ENCODE peak calls at places on chromosome 12, in nine cellular contexts. A is upper lobe of right lung; S is activated T-cell treated with anti-CD3 and anti-CD28 coated beads, Interleukin-2, amount 50 U/mL, for 4 hours; I is EL; N is naive B cell; L is tibial nerve; X is AG08395; F is epithelial cell of esophagus; O is left lung. M is an unnamed sample.

GRCh38 chr12:52519826-52520662 is at the start of gene KRT5:
- DNase-seq in I (no peak), N (no peak), F (peak; percentile 100), O (no peak), X (no peak), S (no peak), L (no peak), A (no peak), M (no peak)

GRCh38 chr12:4908694-4909396 is 860 bp upstream of the KCNA1 start:
- DNase-seq in O (no peak), L (no peak), S (no peak), X (peak; percentile 8), A (no peak), N (no peak), F (no peak), I (peak; percentile 7), M (peak; percentile 39)

GRCh38 chr12:118371354-118372282 is 1.1 kb downstream of the TAOK3 start:
- DNase-seq in X (peak; percentile 24), I (peak; percentile 34), O (peak; percentile 44), N (peak; percentile 17), A (peak; percentile 70), S (peak; percentile 9), F (peak; percentile 14), L (no peak), M (peak; percentile 24)

GRCh38 chr12:27272375-27273028 is 28.4 kb downstream of the STK38L start:
- DNase-seq in L (no peak), F (no peak), S (no peak), O (no peak), X (no peak), N (no peak), I (no peak), A (no peak), M (no peak)

GRCh38 chr12:54701940-54702592 is 53.9 kb upstream of the DCD start:
- DNase-seq in L (peak; percentile 40), X (peak; percentile 45), I (peak; percentile 36), O (no peak), S (no peak), N (peak; percentile 22), F (peak; percentile 66), A (no peak), M (peak; percentile 24)

GRCh38 chr12:124755801-124756148 is 107.9 kb downstream of the SCARB1 start:
- DNase-seq in S (no peak), F (no peak), I (no peak), O (no peak), A (no peak), L (no peak), X (no peak), N (no peak), M (no peak)

GRCh38 chr12:53389702-53390101 is 9.7 kb downstream of the SP1 start:
- DNase-seq in F (no peak), A (no peak), O (no peak), S (no peak), I (no peak), X (no peak), L (no peak), N (no peak), M (no peak)

GRCh38 chr12:2169964-2170363 is 117.2 kb downstream of the CACNA1C start:
- DNase-seq in X (peak; percentile 52), S (no peak), F (no peak), L (no peak), O (no peak), I (peak; percentile 12), N (no peak), A (no peak), M (no peak)

GRCh38 chr12:64781374-64782029 is 22.3 kb upstream of the GNS start:
- DNase-seq in O (no peak), N (peak; percentile 9), S (no peak), F (no peak), X (no peak), A (peak; percentile 64), I (no peak), L (no peak), M (peak; percentile 5)

GRCh38 chr12:120238224-120238616 is 27.3 kb downstream of the PXN start:
- DNase-seq in S (no peak), I (no peak), F (no peak), A (no peak), L (no peak), O (no peak), N (no peak), X (no peak), M (no peak)

GRCh38 chr12:15688838-15689237 is 100.3 kb downstream of the EPS8 start:
- DNase-seq in S (no peak), F (no peak), X (no peak), A (no peak), N (no peak), O (no peak), L (no peak), I (no peak), M (no peak)

GRCh38 chr12:92403210-92404175 is 257.8 kb upstream of the BTG1 start:
- DNase-seq in I (no peak), F (no peak), N (peak; percentile 77), O (no peak), L (no peak), A (no peak), X (no peak), S (peak; percentile 47), M (peak; percentile 85)

GRCh38 chr12:54421175-54421872 is 2.3 kb upstream of the ITGA5 start:
- DNase-seq in F (no peak), S (no peak), N (no peak), I (peak; percentile 54), L (peak; percentile 69), X (no peak), A (no peak), O (no peak), M (no peak)

GRCh38 chr12:43540474-43540873 is 11.5 kb downstream of the ADAMTS20 start:
- DNase-seq in N (no peak), F (peak; percentile 37), X (no peak), I (no peak), O (no peak), L (no peak), A (no peak), S (no peak), M (no peak)

GRCh38 chr12:80186727-80187217 is 87.4 kb downstream of the OTOGL start:
- DNase-seq in A (no peak), O (no peak), F (peak; percentile 85), X (peak; percentile 87), I (peak; percentile 90), L (peak; percentile 81), N (peak; percentile 1), S (no peak), M (peak; percentile 49)

GRCh38 chr12:104643921-104644669 is 187.3 kb downstream of the CHST11 start:
- DNase-seq in X (no peak), S (no peak), I (no peak), F (no peak), N (peak; percentile 28), O (peak; percentile 70), A (no peak), L (no peak), M (no peak)

GRCh38 chr12:87001102-87001501 is 744.9 kb upstream of the MGAT4C start:
- DNase-seq in L (no peak), X (no peak), S (no peak), F (no peak), O (no peak), N (no peak), A (no peak), I (no peak), M (no peak)

GRCh38 chr12:24045816-24046257 is 96.4 kb upstream of the SOX5 start:
- DNase-seq in F (no peak), L (no peak), X (no peak), S (no peak), N (no peak), O (no peak), A (no peak), I (peak; percentile 1), M (no peak)

GRCh38 chr12:10285919-10286318 is 21.8 kb upstream of the KLRD1 start:
- DNase-seq in A (no peak), L (no peak), F (no peak), X (no peak), N (no peak), I (no peak), O (no peak), S (no peak), M (peak; percentile 77)

GRCh38 chr12:130830246-130830551 is 8.9 kb downstream of the STX2 start:
- DNase-seq in N (no peak), F (no peak), X (no peak), I (no peak), A (no peak), L (no peak), O (no peak), S (no peak), M (no peak)

GRCh38 chr12:57605308-57606015 is 838 bp downstream of the DTX3 start:
- DNase-seq in O (no peak), X (no peak), F (no peak), S (no peak), L (no peak), A (no peak), I (peak; percentile 11), N (no peak), M (no peak)

GRCh38 chr12:47054659-47055058 is 24.8 kb upstream of the PCED1B start:
- DNase-seq in O (no peak), I (no peak), N (peak; percentile 25), X (no peak), A (no peak), L (no peak), S (no peak), F (no peak), M (no peak)

GRCh38 chr12:29673346-29673745 is 110.4 kb downstream of the TMTC1 start:
- DNase-seq in A (no peak), L (no peak), F (peak; percentile 53), N (no peak), I (no peak), S (no peak), O (no peak), X (no peak), M (no peak)

GRCh38 chr12:108849653-108850052 is 7.7 kb downstream of the SSH1 start:
- DNase-seq in X (peak; percentile 21), L (no peak), A (no peak), S (no peak), O (no peak), I (peak; percentile 49), N (no peak), F (no peak), M (no peak)

GRCh38 chr12:113418213-113418879 is 3.8 kb upstream of the SDSL start:
- DNase-seq in A (peak; percentile 72), O (peak; percentile 67), F (no peak), X (no peak), N (no peak), S (no peak), I (no peak), L (peak; percentile 19), M (no peak)

GRCh38 chr12:58106185-58106584 is 164.8 kb downstream of the ATP23 start:
- DNase-seq in A (no peak), N (no peak), X (no peak), I (no peak), S (no peak), F (no peak), L (no peak), O (no peak), M (no peak)

GRCh38 chr12:105031061-105031807 is 45.1 kb downstream of the NOPCHAP1 start:
- DNase-seq in S (no peak), A (no peak), O (no peak), L (no peak), N (peak; percentile 13), F (no peak), X (no peak), I (no peak), M (no peak)

GRCh38 chr12:71312767-71313375 is 126.7 kb upstream of the LGR5 start:
- DNase-seq in A (no peak), I (peak; percentile 6), F (peak; percentile 64), N (no peak), O (no peak), X (no peak), S (no peak), L (no peak), M (no peak)

GRCh38 chr12:41653386-41654110 is 465.4 kb downstream of the PDZRN4 start:
- DNase-seq in I (no peak), X (no peak), A (no peak), F (no peak), N (no peak), L (no peak), O (no peak), S (no peak), M (no peak)

M was measured in activated CD8-positive, alpha-beta T cell treated with anti-CD3 and anti-CD28 coated beads for 36 hours.